ENCODE peak calls at places on chromosomes 5 and 9, in nine cellular contexts. X, Z, B, F, S, W, T, J and U are unnamed samples.

GRCh38 chr5:180601591-180602480 is 10.5 kb upstream of the SCGB3A1 start:
- DNase-seq in J (no peak), S (no peak), X (no peak), Z (no peak), B (no peak), F (no peak), T (no peak), W (no peak), U (no peak)

GRCh38 chr9:16221350-16221749 is 649.1 kb downstream of the BNC2 start:
- DNase-seq in F (no peak), T (no peak), S (no peak), W (no peak), B (no peak), J (no peak), Z (no peak), X (no peak), U (no peak)

GRCh38 chr5:11596657-11597071 is 307.6 kb downstream of the CTNND2 start:
- DNase-seq in J (no peak), Z (no peak), T (no peak), B (no peak), S (no peak), X (no peak), W (no peak), F (no peak), U (no peak)

GRCh38 chr5:91162534-91163381 is 220.4 kb downstream of the ARRDC3 start:
- DNase-seq in X (peak; percentile 88), W (no peak), B (peak; percentile 69), Z (peak; percentile 37), S (no peak), F (peak; percentile 97), T (peak; percentile 56), J (peak; percentile 94), U (no peak)

GRCh38 chr5:168334161-168335094 is 43.0 kb downstream of the WWC1 start:
- DNase-seq in S (peak; percentile 85), B (no peak), W (no peak), X (peak; percentile 27), F (no peak), J (peak; percentile 74), T (peak; percentile 75), Z (peak; percentile 3), U (no peak)

GRCh38 chr5:26610581-26610980 is 427.8 kb downstream of the CDH9 start:
- DNase-seq in X (no peak), S (no peak), F (no peak), J (no peak), W (no peak), T (no peak), Z (no peak), B (no peak), U (no peak)

GRCh38 chr5:82018462-82018861 is 46.6 kb downstream of the ATG10 start:
- DNase-seq in W (no peak), J (no peak), T (no peak), S (no peak), Z (peak; percentile 55), X (peak; percentile 32), B (no peak), F (no peak), U (no peak)

GRCh38 chr5:55241756-55242155 is 8.3 kb upstream of the CCNO start:
- DNase-seq in J (no peak), S (no peak), W (no peak), T (no peak), X (no peak), F (no peak), Z (no peak), B (no peak), U (no peak)

GRCh38 chr9:71909887-71910601 is 949 bp downstream of the ABHD17B start:
- DNase-seq in S (no peak), B (no peak), Z (peak; percentile 49), T (peak; percentile 61), X (peak; percentile 28), W (peak; percentile 17), F (no peak), J (peak; percentile 29), U (peak; percentile 58)

GRCh38 chr5:179271821-179272325 is 73.4 kb downstream of the ADAMTS2 start:
- DNase-seq in Z (no peak), W (no peak), T (no peak), X (no peak), F (no peak), S (no peak), B (no peak), J (no peak), U (no peak)

GRCh38 chr5:143403607-143404415 is at the start of gene NR3C1:
- DNase-seq in W (peak; percentile 82), F (peak; percentile 57), Z (peak; percentile 74), X (peak; percentile 86), J (peak; percentile 88), B (no peak), S (peak; percentile 74), T (peak; percentile 71), U (peak; percentile 87)

GRCh38 chr9:113181165-113181564 is 30.4 kb downstream of the SLC31A2 start:
- DNase-seq in F (no peak), S (no peak), J (no peak), X (no peak), B (no peak), W (no peak), Z (no peak), T (no peak), U (no peak)

GRCh38 chr9:112815868-112816267 is 65.3 kb downstream of the SNX30 start:
- DNase-seq in F (no peak), J (no peak), Z (no peak), W (no peak), B (no peak), T (no peak), S (no peak), X (no peak), U (no peak)

GRCh38 chr9:134326754-134327526 is 685 bp downstream of the RXRA start:
- DNase-seq in X (peak; percentile 34), J (peak; percentile 38), S (no peak), T (no peak), Z (no peak), W (no peak), B (no peak), F (no peak), U (no peak)

GRCh38 chr9:124869986-124870560 is 8.1 kb downstream of the ARPC5L start:
- DNase-seq in S (no peak), J (no peak), X (peak; percentile 41), B (no peak), T (no peak), F (no peak), Z (no peak), W (peak; percentile 58), U (peak; percentile 67)

GRCh38 chr9:125418404-125418803 is 156.8 kb downstream of the GAPVD1 start:
- DNase-seq in B (no peak), F (no peak), S (no peak), X (peak; percentile 63), Z (no peak), W (no peak), J (peak; percentile 12), T (no peak), U (no peak)

GRCh38 chr9:110942522-110942921 is 95.7 kb downstream of the LPAR1 start:
- DNase-seq in J (peak; percentile 62), S (no peak), W (no peak), T (no peak), F (no peak), B (no peak), X (no peak), Z (no peak), U (no peak)

GRCh38 chr9:72996106-72996505 is 43.3 kb upstream of the ALDH1A1 start:
- DNase-seq in W (no peak), F (peak; percentile 67), Z (no peak), T (no peak), S (no peak), B (no peak), J (peak; percentile 17), X (no peak), U (peak; percentile 49)

GRCh38 chr9:121294181-121294743 is 26.3 kb downstream of the GSN start:
- DNase-seq in T (no peak), S (no peak), J (peak; percentile 13), W (no peak), F (no peak), Z (no peak), B (no peak), X (no peak), U (no peak)

GRCh38 chr9:69385474-69386091 is 60.6 kb downstream of the ENTREP1 start:
- DNase-seq in W (no peak), S (no peak), Z (peak; percentile 75), B (no peak), T (no peak), F (peak; percentile 27), J (no peak), X (no peak), U (no peak)